ENCODE peak calls at places on chromosomes 5 and 9, in five cellular contexts. One of them, this sample, is unnamed.
A peak's percentile ranks its signal among the peaks of the same experiment; 100 is the strongest.

GRCh38 chr9:92658611-92659010 is 11.3 kb downstream of the IPPK start:
- DNase-seq in H9: no peak
- DNase-seq in H1: no peak
- DNase-seq in neuronal stem cell: no peak
- DNase-seq in IMR-90: no peak
- DNase-seq in this sample: no peak

GRCh38 chr9:135711411-135711810 is 9.4 kb downstream of the KCNT1 start:
- DNase-seq in H9: no peak
- DNase-seq in IMR-90: no peak
- DNase-seq in H1: no peak
- DNase-seq in neuronal stem cell: no peak
- DNase-seq in this sample: no peak

GRCh38 chr5:35876922-35877321 is 20.2 kb downstream of the IL7R start:
- DNase-seq in IMR-90: no peak
- DNase-seq in H9: no peak
- DNase-seq in neuronal stem cell: no peak
- DNase-seq in H1: no peak
- DNase-seq in this sample: no peak

GRCh38 chr5:133828727-133829126 is 139.7 kb downstream of the C5orf15 start:
- DNase-seq in neuronal stem cell: no peak
- DNase-seq in H9: no peak
- DNase-seq in H1: no peak
- DNase-seq in IMR-90: no peak
- DNase-seq in this sample: no peak

GRCh38 chr5:31901807-31902530 is 263.0 kb downstream of the PDZD2 start:
- DNase-seq in H9: no peak
- DNase-seq in H1: no peak
- DNase-seq in neuronal stem cell: no peak
- DNase-seq in IMR-90: no peak
- DNase-seq in this sample: no peak

GRCh38 chr5:92017786-92018185 is 634.7 kb upstream of the ARRDC3 start:
- DNase-seq in IMR-90: peak; percentile 91
- DNase-seq in H1: no peak
- DNase-seq in neuronal stem cell: no peak
- DNase-seq in H9: no peak
- DNase-seq in this sample: no peak

GRCh38 chr9:89954229-89954628 is 349.4 kb downstream of the GADD45G start:
- DNase-seq in IMR-90: no peak
- DNase-seq in H9: no peak
- DNase-seq in H1: no peak
- DNase-seq in neuronal stem cell: no peak
- DNase-seq in this sample: no peak

GRCh38 chr9:6897831-6898230 is 140.1 kb downstream of the KDM4C start:
- DNase-seq in neuronal stem cell: no peak
- DNase-seq in IMR-90: no peak
- DNase-seq in H1: no peak
- DNase-seq in H9: no peak
- DNase-seq in this sample: peak; percentile 22

GRCh38 chr9:100131875-100132430 is 32.9 kb downstream of the INVS start:
- DNase-seq in IMR-90: no peak
- DNase-seq in neuronal stem cell: no peak
- DNase-seq in H1: no peak
- DNase-seq in H9: no peak
- DNase-seq in this sample: no peak

GRCh38 chr9:110753734-110754231 is 85.2 kb downstream of the MUSK start:
- DNase-seq in H9: no peak
- DNase-seq in H1: no peak
- DNase-seq in neuronal stem cell: no peak
- DNase-seq in IMR-90: peak; percentile 77
- DNase-seq in this sample: no peak

GRCh38 chr5:116674881-116675627 is 100.4 kb upstream of the SEMA6A start:
- DNase-seq in H1: no peak
- DNase-seq in IMR-90: no peak
- DNase-seq in neuronal stem cell: no peak
- DNase-seq in H9: no peak
- DNase-seq in this sample: no peak

GRCh38 chr5:1103093-1103492 is 8.8 kb downstream of the SLC12A7 start:
- DNase-seq in neuronal stem cell: no peak
- DNase-seq in IMR-90: peak; percentile 31
- DNase-seq in H9: no peak
- DNase-seq in H1: no peak
- DNase-seq in this sample: no peak

GRCh38 chr5:145752947-145753346 is 82.2 kb downstream of the PRELID2 start:
- DNase-seq in H9: no peak
- DNase-seq in IMR-90: peak; percentile 42
- DNase-seq in neuronal stem cell: no peak
- DNase-seq in H1: no peak
- DNase-seq in this sample: no peak

GRCh38 chr5:69285448-69286116 is 47.0 kb downstream of the CCDC125 start:
- DNase-seq in H1: no peak
- DNase-seq in IMR-90: no peak
- DNase-seq in neuronal stem cell: no peak
- DNase-seq in H9: no peak
- DNase-seq in this sample: no peak

GRCh38 chr9:16345902-16346301 is 524.6 kb downstream of the BNC2 start:
- DNase-seq in IMR-90: no peak
- DNase-seq in H1: no peak
- DNase-seq in neuronal stem cell: no peak
- DNase-seq in H9: no peak
- DNase-seq in this sample: no peak

GRCh38 chr9:93567271-93567959 is 9.0 kb upstream of the PHF2 start:
- DNase-seq in H9: no peak
- DNase-seq in H1: no peak
- DNase-seq in IMR-90: no peak
- DNase-seq in neuronal stem cell: no peak
- DNase-seq in this sample: peak; percentile 56

GRCh38 chr5:78929833-78930232 is 55.3 kb downstream of the ARSB start:
- DNase-seq in neuronal stem cell: no peak
- DNase-seq in H9: no peak
- DNase-seq in H1: no peak
- DNase-seq in IMR-90: no peak
- DNase-seq in this sample: no peak

GRCh38 chr5:178398856-178399722 is 166.5 kb upstream of the PHYKPL start:
- DNase-seq in neuronal stem cell: no peak
- DNase-seq in H1: no peak
- DNase-seq in IMR-90: no peak
- DNase-seq in H9: no peak
- DNase-seq in this sample: no peak

GRCh38 chr5:112862085-112862484 is 998 bp downstream of the SRP19 start:
- DNase-seq in H1: no peak
- DNase-seq in H9: no peak
- DNase-seq in neuronal stem cell: no peak
- DNase-seq in IMR-90: no peak
- DNase-seq in this sample: no peak

GRCh38 chr9:120480707-120481106 is 99.3 kb downstream of the CDK5RAP2 start:
- DNase-seq in H9: no peak
- DNase-seq in neuronal stem cell: no peak
- DNase-seq in IMR-90: no peak
- DNase-seq in H1: no peak
- DNase-seq in this sample: no peak

GRCh38 chr5:80933061-80933460 is 27.1 kb upstream of the RASGRF2 start:
- DNase-seq in neuronal stem cell: no peak
- DNase-seq in H1: no peak
- DNase-seq in IMR-90: peak; percentile 10
- DNase-seq in H9: no peak
- DNase-seq in this sample: no peak

DNA sequence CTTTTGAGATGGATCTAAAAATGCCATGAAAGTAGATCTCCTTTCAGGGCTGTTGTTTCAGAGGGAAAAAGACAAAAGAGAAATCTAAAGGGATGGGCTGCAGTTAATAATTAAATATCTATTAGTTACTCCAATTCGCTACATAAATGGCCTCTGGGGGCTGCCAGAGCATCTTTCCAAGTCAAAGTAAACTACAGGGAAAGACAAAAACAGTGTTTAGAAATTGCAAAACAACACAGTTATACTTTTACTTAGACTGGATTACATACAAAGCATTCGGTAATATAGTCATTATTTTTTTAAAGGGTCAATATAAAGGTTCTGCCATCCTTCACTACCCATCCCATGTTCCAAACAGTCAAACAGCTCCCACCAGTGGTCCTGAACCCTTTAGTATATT is 853.5 kb upstream of the DMAC1 start:
- DNase-seq in neuronal stem cell: no peak
- DNase-seq in IMR-90: no peak
- DNase-seq in H9: no peak
- DNase-seq in H1: no peak
- DNase-seq in this sample: no peak
- H2AFZ ChIP-seq in neuronal stem cell: no peak overlapping the region
- H2AFZ ChIP-seq in IMR-90: no peak overlapping the region
- H2AFZ ChIP-seq in H9: no peak overlapping the region
- H2AFZ ChIP-seq in H1: no peak overlapping the region
- H2AFZ ChIP-seq in this sample: no peak overlapping the region

DNA sequence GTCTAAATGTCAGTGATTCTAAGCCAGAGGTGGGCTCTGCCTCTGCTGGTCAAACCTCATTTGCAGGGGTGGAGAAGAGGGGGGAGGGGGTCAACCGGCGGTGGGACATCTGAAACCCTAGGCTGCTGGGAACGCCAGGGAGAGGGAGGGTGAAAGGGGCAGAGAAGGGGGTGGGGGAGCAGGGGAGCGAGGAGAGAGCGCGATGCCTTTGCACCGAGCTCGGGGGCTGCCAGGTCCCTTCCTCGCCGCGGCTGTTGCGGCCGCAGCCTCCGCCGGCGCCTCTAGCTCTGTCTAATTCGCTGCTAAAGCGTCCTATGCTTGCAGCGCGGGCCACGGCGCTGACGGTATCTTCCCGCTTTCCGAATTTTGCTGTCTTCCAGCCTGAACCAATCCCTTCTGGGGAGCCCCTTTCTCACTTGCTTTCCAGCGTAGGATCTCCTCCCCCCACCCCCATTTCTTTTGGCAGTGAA is at the start of gene FGF10:
- DNase-seq in H9: peak; percentile 84
- DNase-seq in IMR-90: no peak
- DNase-seq in neuronal stem cell: peak; percentile 64
- DNase-seq in H1: peak; percentile 33
- DNase-seq in this sample: no peak
- H3K9ac ChIP-seq in H9: peak within 1 kb of the TSS; percentile 29
- H3K9ac ChIP-seq in IMR-90: no peak within 1 kb of the TSS
- H3K9ac ChIP-seq in neuronal stem cell: peak within 1 kb of the TSS; percentile 68
- H3K9ac ChIP-seq in H1: no peak within 1 kb of the TSS
- H3K9ac ChIP-seq in this sample: no peak within 1 kb of the TSS

DNA sequence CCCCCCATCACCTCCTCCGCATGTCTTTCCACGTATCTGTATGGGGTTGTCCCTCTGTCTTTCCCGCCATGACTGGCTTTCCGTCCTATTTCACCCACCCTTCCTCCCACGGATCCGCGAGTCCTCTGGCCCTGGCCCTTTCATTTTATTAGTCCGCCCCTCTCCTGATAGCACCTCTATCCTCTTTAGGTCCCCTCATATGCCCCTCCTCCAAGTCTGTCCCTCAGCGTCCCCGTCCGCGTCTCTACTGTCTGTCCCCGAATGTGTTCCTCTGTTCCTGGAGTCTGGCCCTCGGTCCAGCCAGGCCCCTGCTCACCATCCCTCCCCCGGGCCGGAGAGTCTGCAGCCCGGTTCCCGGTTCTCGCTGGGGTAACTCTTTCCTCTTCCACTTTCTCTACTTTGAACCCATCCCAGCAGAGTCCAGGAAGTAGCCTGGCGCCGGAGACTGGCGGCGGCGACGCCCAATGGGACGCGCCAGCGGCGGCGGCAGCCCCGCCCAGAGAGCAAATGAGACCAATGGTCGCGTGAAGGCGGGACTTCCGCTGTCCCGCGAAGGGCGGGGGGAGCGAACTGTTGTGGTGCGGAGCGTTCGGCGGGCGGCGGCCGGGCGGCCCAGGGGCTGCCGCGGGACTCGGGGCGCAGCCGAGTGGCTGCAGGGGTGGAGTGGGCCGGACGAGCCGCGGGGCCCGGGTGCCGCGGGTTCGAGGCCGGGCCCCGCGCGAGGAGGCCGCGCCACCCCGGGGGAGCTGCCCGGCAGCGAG is at the start of gene SAP30L:
- DNase-seq in H1: peak; percentile 68
- DNase-seq in H9: peak; percentile 95
- DNase-seq in IMR-90: peak; percentile 89
- DNase-seq in neuronal stem cell: peak; percentile 94
- DNase-seq in this sample: peak; percentile 99
- H3K4ac ChIP-seq in H1: peak within 1 kb of the TSS; percentile 34
- H3K4ac ChIP-seq in H9: no peak within 1 kb of the TSS
- H3K4ac ChIP-seq in IMR-90: peak within 1 kb of the TSS; percentile 94
- H3K4ac ChIP-seq in neuronal stem cell: no peak within 1 kb of the TSS
- H3K4ac ChIP-seq in this sample: peak within 1 kb of the TSS; percentile 5

GRCh38 chr5:83921794-83922193 is 201.1 kb upstream of the HAPLN1 start:
- DNase-seq in H1: no peak
- DNase-seq in IMR-90: no peak
- DNase-seq in H9: no peak
- DNase-seq in neuronal stem cell: no peak
- DNase-seq in this sample: no peak

GRCh38 chr5:83914662-83915418 is 194.2 kb upstream of the HAPLN1 start:
- DNase-seq in H9: no peak
- DNase-seq in H1: no peak
- DNase-seq in IMR-90: no peak
- DNase-seq in neuronal stem cell: no peak
- DNase-seq in this sample: no peak

GRCh38 chr5:83922699-83923098 is 202.0 kb upstream of the HAPLN1 start:
- DNase-seq in H1: no peak
- DNase-seq in H9: no peak
- DNase-seq in IMR-90: no peak
- DNase-seq in neuronal stem cell: no peak
- DNase-seq in this sample: no peak

GRCh38 chr5:83917261-83917908 is 196.7 kb upstream of the HAPLN1 start:
- DNase-seq in neuronal stem cell: no peak
- DNase-seq in IMR-90: no peak
- DNase-seq in H1: no peak
- DNase-seq in H9: no peak
- DNase-seq in this sample: no peak

GRCh38 chr5:83919071-83920041 is 198.7 kb upstream of the HAPLN1 start:
- DNase-seq in neuronal stem cell: no peak
- DNase-seq in H1: no peak
- DNase-seq in H9: no peak
- DNase-seq in IMR-90: peak; percentile 64
- DNase-seq in this sample: no peak
- H2AFZ ChIP-seq in neuronal stem cell: no peak overlapping the region
- H2AFZ ChIP-seq in H1: peak overlapping the region; percentile 38
- H2AFZ ChIP-seq in H9: no peak overlapping the region
- H2AFZ ChIP-seq in IMR-90: peak overlapping the region; percentile 57
- H2AFZ ChIP-seq in this sample: no peak overlapping the region

DNA sequence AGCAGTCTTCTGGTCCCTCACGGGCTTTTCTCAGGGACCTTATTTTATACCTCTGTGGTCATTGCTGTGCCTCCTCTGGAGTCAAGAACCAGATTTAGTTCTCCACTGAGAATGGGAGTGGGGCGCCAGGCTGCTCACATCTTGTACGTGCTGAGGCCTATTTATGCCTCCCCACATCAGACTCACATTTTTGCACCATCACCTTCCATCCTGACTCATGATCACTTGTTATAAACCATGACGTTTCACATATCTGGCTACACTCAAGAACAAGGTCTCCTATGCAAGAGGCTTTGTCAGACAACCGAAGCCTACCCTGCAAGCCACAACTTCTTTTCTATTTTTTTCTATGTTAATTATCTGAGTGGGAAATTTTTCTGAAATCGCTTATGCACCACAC is 10.7 kb downstream of the PRUNE2 start:
- DNase-seq in H1: no peak
- DNase-seq in neuronal stem cell: no peak
- DNase-seq in H9: no peak
- DNase-seq in IMR-90: peak; percentile 78
- DNase-seq in this sample: no peak
- H3K9ac ChIP-seq in H1: no peak overlapping the region
- H3K9ac ChIP-seq in neuronal stem cell: no peak overlapping the region
- H3K9ac ChIP-seq in H9: no peak overlapping the region
- H3K9ac ChIP-seq in IMR-90: no peak overlapping the region
- H3K9ac ChIP-seq in this sample: no peak overlapping the region

GRCh38 chr9:14190240-14190639 is 123.7 kb downstream of the NFIB start:
- DNase-seq in neuronal stem cell: no peak
- DNase-seq in H9: no peak
- DNase-seq in H1: no peak
- DNase-seq in IMR-90: no peak
- DNase-seq in this sample: no peak
- H3K4ac ChIP-seq in neuronal stem cell: no peak overlapping the region
- H3K4ac ChIP-seq in H9: no peak overlapping the region
- H3K4ac ChIP-seq in H1: no peak overlapping the region
- H3K4ac ChIP-seq in IMR-90: no peak overlapping the region
- H3K4ac ChIP-seq in this sample: no peak overlapping the region

This sample was measured in trophoblast cell.